ENCODE peak calls at places on chromosomes 16 and 17, in seven cellular contexts. One of them, this sample, is unnamed.

GRCh38 chr16:51326131-51326856 is 175.2 kb upstream of the SALL1 start:
- DNase-seq in hepatocyte: peak
- DNase-seq in K562: no peak
- DNase-seq in NCI-H1694 treated with DMSO at 0.1 percent for 48 hours: no peak
- DNase-seq in MM.1S: no peak
- DNase-seq in nucleus accumbens: peak
- DNase-seq in endothelial cell: no peak
- DNase-seq in this sample: no peak

GRCh38 chr16:3980311-3981111 is 100.0 kb upstream of the CREBBP start:
- DNase-seq in hepatocyte: peak
- DNase-seq in K562: no peak
- DNase-seq in NCI-H1694 treated with DMSO at 0.1 percent for 48 hours: no peak
- DNase-seq in MM.1S: no peak
- DNase-seq in nucleus accumbens: no peak
- DNase-seq in endothelial cell: no peak
- DNase-seq in this sample: no peak

GRCh38 chr17:39634384-39634871 is 2.5 kb upstream of the STARD3 start:
- DNase-seq in hepatocyte: peak
- DNase-seq in K562: peak
- DNase-seq in NCI-H1694 treated with DMSO at 0.1 percent for 48 hours: peak
- DNase-seq in MM.1S: peak
- DNase-seq in nucleus accumbens: no peak
- DNase-seq in endothelial cell: no peak
- DNase-seq in this sample: no peak

GRCh38 chr17:31907342-31907975 is 6.0 kb upstream of the UTP6 start:
- DNase-seq in hepatocyte: peak
- DNase-seq in K562: no peak
- DNase-seq in NCI-H1694 treated with DMSO at 0.1 percent for 48 hours: peak
- DNase-seq in MM.1S: no peak
- DNase-seq in nucleus accumbens: peak
- DNase-seq in endothelial cell: no peak
- DNase-seq in this sample: no peak

GRCh38 chr16:89956511-89957213 is 8.1 kb downstream of the DEF8 start:
- DNase-seq in hepatocyte: no peak
- DNase-seq in K562: no peak
- DNase-seq in NCI-H1694 treated with DMSO at 0.1 percent for 48 hours: no peak
- DNase-seq in MM.1S: no peak
- DNase-seq in nucleus accumbens: no peak
- DNase-seq in endothelial cell: no peak
- DNase-seq in this sample: no peak

GRCh38 chr17:5510776-5511175 is 24.4 kb downstream of the MIS12 start:
- DNase-seq in hepatocyte: no peak
- DNase-seq in K562: no peak
- DNase-seq in NCI-H1694 treated with DMSO at 0.1 percent for 48 hours: no peak
- DNase-seq in MM.1S: no peak
- DNase-seq in nucleus accumbens: no peak
- DNase-seq in endothelial cell: no peak
- DNase-seq in this sample: no peak

GRCh38 chr16:27486344-27486743 is 63.4 kb downstream of the GTF3C1 start:
- DNase-seq in hepatocyte: no peak
- DNase-seq in K562: no peak
- DNase-seq in NCI-H1694 treated with DMSO at 0.1 percent for 48 hours: no peak
- DNase-seq in MM.1S: no peak
- DNase-seq in nucleus accumbens: no peak
- DNase-seq in endothelial cell: no peak
- DNase-seq in this sample: no peak

GRCh38 chr16:84917492-84917891 is 93.8 kb downstream of the ZDHHC7 start:
- DNase-seq in hepatocyte: no peak
- DNase-seq in K562: no peak
- DNase-seq in NCI-H1694 treated with DMSO at 0.1 percent for 48 hours: no peak
- DNase-seq in MM.1S: no peak
- DNase-seq in nucleus accumbens: no peak
- DNase-seq in endothelial cell: no peak
- DNase-seq in this sample: no peak

GRCh38 chr17:39014044-39014794 is 47.0 kb upstream of the FBXO47 start:
- DNase-seq in hepatocyte: peak
- DNase-seq in K562: peak
- DNase-seq in NCI-H1694 treated with DMSO at 0.1 percent for 48 hours: no peak
- DNase-seq in MM.1S: no peak
- DNase-seq in nucleus accumbens: no peak
- DNase-seq in endothelial cell: no peak
- DNase-seq in this sample: no peak

GRCh38 chr16:28136751-28137434 is 73.4 kb upstream of the GSG1L start:
- DNase-seq in hepatocyte: no peak
- DNase-seq in K562: no peak
- DNase-seq in NCI-H1694 treated with DMSO at 0.1 percent for 48 hours: no peak
- DNase-seq in MM.1S: no peak
- DNase-seq in nucleus accumbens: peak
- DNase-seq in endothelial cell: no peak
- DNase-seq in this sample: no peak

GRCh38 chr17:59387351-59388069 is 56.1 kb downstream of the YPEL2 start:
- DNase-seq in hepatocyte: peak
- DNase-seq in K562: no peak
- DNase-seq in NCI-H1694 treated with DMSO at 0.1 percent for 48 hours: peak
- DNase-seq in MM.1S: no peak
- DNase-seq in nucleus accumbens: no peak
- DNase-seq in endothelial cell: no peak
- DNase-seq in this sample: no peak

GRCh38 chr17:43936434-43936833 is 5.8 kb downstream of the PPY start:
- DNase-seq in hepatocyte: no peak
- DNase-seq in K562: no peak
- DNase-seq in NCI-H1694 treated with DMSO at 0.1 percent for 48 hours: peak
- DNase-seq in MM.1S: no peak
- DNase-seq in nucleus accumbens: no peak
- DNase-seq in endothelial cell: no peak
- DNase-seq in this sample: no peak

GRCh38 chr17:57607553-57608120 is 137.5 kb downstream of the CCDC182 start:
- DNase-seq in hepatocyte: no peak
- DNase-seq in K562: no peak
- DNase-seq in NCI-H1694 treated with DMSO at 0.1 percent for 48 hours: no peak
- DNase-seq in MM.1S: no peak
- DNase-seq in nucleus accumbens: no peak
- DNase-seq in endothelial cell: no peak
- DNase-seq in this sample: no peak

GRCh38 chr17:9928601-9929341 is 23.7 kb upstream of the RCVRN start:
- DNase-seq in hepatocyte: peak
- DNase-seq in K562: peak
- DNase-seq in NCI-H1694 treated with DMSO at 0.1 percent for 48 hours: no peak
- DNase-seq in MM.1S: no peak
- DNase-seq in nucleus accumbens: no peak
- DNase-seq in endothelial cell: peak
- DNase-seq in this sample: peak

GRCh38 chr16:7014756-7015155 is 317.9 kb upstream of the RBFOX1 start:
- DNase-seq in hepatocyte: no peak
- DNase-seq in K562: no peak
- DNase-seq in NCI-H1694 treated with DMSO at 0.1 percent for 48 hours: no peak
- DNase-seq in MM.1S: no peak
- DNase-seq in nucleus accumbens: no peak
- DNase-seq in endothelial cell: no peak
- DNase-seq in this sample: no peak

GRCh38 chr16:71526111-71526998 is at the start of gene CHST4:
- DNase-seq in hepatocyte: peak
- DNase-seq in K562: no peak
- DNase-seq in NCI-H1694 treated with DMSO at 0.1 percent for 48 hours: no peak
- DNase-seq in MM.1S: no peak
- DNase-seq in nucleus accumbens: no peak
- DNase-seq in endothelial cell: peak
- DNase-seq in this sample: peak

GRCh38 chr16:56708821-56709685 is 20.9 kb upstream of the NUP93 start:
- DNase-seq in hepatocyte: no peak
- DNase-seq in K562: no peak
- DNase-seq in NCI-H1694 treated with DMSO at 0.1 percent for 48 hours: no peak
- DNase-seq in MM.1S: no peak
- DNase-seq in nucleus accumbens: no peak
- DNase-seq in endothelial cell: no peak
- DNase-seq in this sample: no peak